ENCODE peak calls at places on chromosome 12, in six cellular contexts. A is heart left ventricle, L is AG04449, S is NB4, X is left ventricle myocardium inferior, U is heart right ventricle. R is an unnamed sample.

GRCh38 chr12:51951843-51952722 is 584 bp downstream of the ACVR1B start:
- DNase-seq in A (peak; percentile 68), L (no peak), S (peak; percentile 68), X (no peak), U (peak; percentile 36), R (no peak)

GRCh38 chr12:40224439-40225291 is at the start of gene LRRK2:
- DNase-seq in A (peak; percentile 93), L (no peak), S (peak; percentile 98), X (peak; percentile 88), U (peak; percentile 86), R (peak; percentile 76)

GRCh38 chr12:1706284-1707016 is 15.6 kb downstream of the ADIPOR2 start:
- DNase-seq in A (no peak), L (no peak), S (no peak), X (no peak), U (no peak), R (peak; percentile 39)

GRCh38 chr12:24743891-24744793 is 204.8 kb downstream of the BCAT1 start:
- DNase-seq in A (no peak), L (no peak), S (no peak), X (no peak), U (no peak), R (no peak)

GRCh38 chr12:100199347-100200136 is 1.1 kb upstream of the ACTR6 start:
- DNase-seq in A (peak; percentile 87), L (no peak), S (peak; percentile 85), X (peak; percentile 66), U (peak; percentile 41), R (peak; percentile 11)

GRCh38 chr12:130698106-130698505 is 18.0 kb downstream of the RIMBP2 start:
- DNase-seq in A (no peak), L (no peak), S (no peak), X (no peak), U (no peak), R (no peak)

GRCh38 chr12:124273630-124274029 is 21.3 kb upstream of the RFLNA start:
- DNase-seq in A (no peak), L (no peak), S (peak; percentile 91), X (no peak), U (no peak), R (peak; percentile 14)

GRCh38 chr12:49098035-49098451 is 3.4 kb upstream of the DHH start:
- DNase-seq in A (peak; percentile 60), L (no peak), S (peak; percentile 78), X (peak; percentile 25), U (no peak), R (peak; percentile 54)

GRCh38 chr12:57965766-57966165 is 24.4 kb downstream of the ATP23 start:
- DNase-seq in A (no peak), L (no peak), S (no peak), X (no peak), U (no peak), R (no peak)

GRCh38 chr12:4900327-4900726 is 9.4 kb upstream of the KCNA1 start:
- DNase-seq in A (no peak), L (peak; percentile 38), S (no peak), X (no peak), U (no peak), R (peak; percentile 49)

GRCh38 chr12:95548539-95549391 is 2.5 kb downstream of the USP44 start:
- DNase-seq in A (no peak), L (no peak), S (no peak), X (peak; percentile 64), U (peak; percentile 20), R (peak; percentile 21)

GRCh38 chr12:76201758-76202157 is 117.3 kb upstream of the NAP1L1 start:
- DNase-seq in A (no peak), L (no peak), S (no peak), X (no peak), U (no peak), R (no peak)

GRCh38 chr12:125025836-125026235 is 32.4 kb downstream of the BRI3BP start:
- DNase-seq in A (no peak), L (no peak), S (no peak), X (no peak), U (no peak), R (no peak)

DNA sequence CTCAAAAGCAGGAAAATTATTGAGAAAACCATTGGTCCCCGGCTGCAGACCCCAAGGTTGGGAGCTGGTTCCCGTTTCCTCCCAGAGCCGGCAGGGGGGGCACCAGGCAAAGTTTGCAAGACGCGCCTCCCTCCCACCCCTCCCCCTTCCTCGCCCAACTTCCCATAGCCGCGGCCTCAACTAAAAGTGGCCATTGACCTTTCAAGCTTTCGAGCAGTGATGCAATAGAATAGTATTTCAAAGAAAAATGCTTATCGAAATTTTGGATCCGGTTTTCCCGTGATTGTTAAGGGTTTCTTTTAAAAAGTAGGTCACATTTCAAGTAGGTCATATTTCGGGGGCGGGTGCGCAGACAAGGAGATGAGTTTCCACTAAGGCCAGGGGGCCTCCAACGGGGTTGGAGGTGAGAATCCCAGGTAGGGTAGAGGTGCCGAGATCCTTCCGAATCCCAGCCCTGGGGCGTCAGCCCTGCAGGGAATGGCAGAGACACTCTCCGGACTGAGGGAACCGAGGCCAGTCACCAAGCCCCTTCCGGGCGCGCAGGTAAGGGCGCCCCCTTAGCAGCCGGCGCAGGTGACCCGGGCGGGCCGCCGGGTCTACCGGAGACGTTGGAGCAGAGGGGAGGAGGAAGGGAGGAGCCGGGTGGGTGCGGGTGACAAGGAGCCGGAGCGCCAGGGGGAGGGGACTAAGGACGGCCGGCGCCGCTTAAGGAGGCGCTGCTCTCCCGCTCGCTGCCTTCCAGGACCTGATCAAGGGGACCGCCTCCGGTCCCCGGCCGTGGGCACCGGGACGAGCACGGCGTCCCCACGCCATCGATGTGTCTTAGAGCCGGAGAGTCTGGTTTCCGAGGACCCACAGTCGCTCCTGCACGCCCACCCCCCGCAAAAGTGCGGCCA is 2.6 kb upstream of the SOCS2 start:
- DNase-seq in A (peak; percentile 90), L (no peak), S (peak; percentile 96), X (peak; percentile 89), U (peak; percentile 93), R (peak; percentile 88)
- TF ChIP-seq CTCF in A (peak; percentile 86), L (peak; percentile 89), S (peak; percentile 90), X (peak; percentile 91), U (peak; percentile 91), R (peak; percentile 88)

DNA sequence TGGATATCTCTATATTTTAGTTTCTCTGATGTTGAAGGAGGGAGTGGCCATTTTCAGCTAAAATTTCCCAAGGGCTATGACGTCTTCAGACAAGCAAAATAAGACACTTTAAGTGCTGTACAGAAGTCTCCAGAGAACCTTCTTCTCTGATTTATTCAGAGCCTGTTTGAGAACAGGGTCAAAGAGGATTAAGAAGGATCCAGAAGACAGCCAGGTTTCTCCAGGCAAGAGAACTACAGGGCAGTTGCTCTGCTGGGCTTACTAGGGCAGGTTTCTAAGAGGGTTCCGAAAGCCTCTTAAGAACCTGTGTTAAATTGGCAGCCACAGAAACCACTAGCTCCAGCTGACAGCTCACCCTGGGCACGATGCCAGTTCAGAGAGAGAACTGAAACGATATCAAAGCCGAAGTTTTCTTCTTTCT is 1.2 kb downstream of the MGP start:
- DNase-seq in A (peak; percentile 80), L (peak; percentile 26), S (peak; percentile 63), X (peak; percentile 83), U (peak; percentile 89), R (peak; percentile 91)
- H3K4me3 ChIP-seq in A (peak overlapping the region; percentile 42), L (peak overlapping the region; percentile 13), S (no peak overlapping the region), X (peak overlapping the region; percentile 62), U (peak overlapping the region; percentile 42), R (peak overlapping the region; percentile 73)

DNA sequence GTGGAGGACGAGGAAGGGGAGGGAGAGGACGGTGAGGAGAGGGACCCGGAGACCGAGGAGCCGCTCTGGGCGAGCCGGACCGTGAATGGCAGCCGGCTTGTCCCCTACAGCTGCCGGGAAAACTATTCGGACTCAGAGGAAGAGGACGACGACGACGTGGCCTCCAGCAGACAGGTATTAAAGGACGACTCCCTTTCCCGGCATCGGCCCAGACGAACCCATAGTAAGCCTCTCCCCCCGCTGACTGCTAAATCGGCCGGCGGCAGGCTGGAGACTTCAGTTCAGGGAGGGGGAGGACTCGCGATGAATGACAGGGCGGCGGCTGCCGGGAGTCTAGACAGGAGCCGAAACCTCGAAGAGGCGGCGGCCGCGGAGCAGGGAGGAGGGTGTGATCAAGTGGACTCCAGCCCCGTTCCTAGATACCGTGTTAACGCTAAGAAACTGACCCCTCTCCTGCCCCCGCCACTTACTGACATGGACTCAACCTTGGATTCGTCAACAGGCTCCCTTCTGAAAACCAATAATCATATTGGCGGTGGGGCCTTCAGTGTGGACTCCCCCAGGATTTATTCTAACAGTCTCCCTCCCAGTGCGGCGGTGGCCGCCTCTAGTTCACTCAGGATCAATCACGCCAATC is 980 bp downstream of the LEMD3 start:
- DNase-seq in A (peak; percentile 88), L (no peak), S (peak; percentile 85), X (peak; percentile 64), U (peak; percentile 64), R (peak; percentile 43)
- TF ChIP-seq CTCF in A (no peak), L (no peak), S (no peak), X (no peak), U (no peak), R (no peak)

GRCh38 chr12:15732341-15733061 is 56.7 kb downstream of the EPS8 start:
- DNase-seq in A (no peak), L (no peak), S (no peak), X (no peak), U (no peak), R (peak; percentile 72)

GRCh38 chr12:15729097-15729496 is 60.1 kb downstream of the EPS8 start:
- DNase-seq in A (no peak), L (no peak), S (no peak), X (no peak), U (no peak), R (no peak)

GRCh38 chr12:15731940-15732339 is 57.2 kb downstream of the EPS8 start:
- DNase-seq in A (no peak), L (no peak), S (no peak), X (no peak), U (no peak), R (no peak)

GRCh38 chr12:15735837-15736615 is 53.2 kb downstream of the EPS8 start:
- DNase-seq in A (no peak), L (no peak), S (no peak), X (no peak), U (no peak), R (no peak)

GRCh38 chr12:15733136-15733535 is 56.1 kb downstream of the EPS8 start:
- DNase-seq in A (no peak), L (no peak), S (no peak), X (no peak), U (no peak), R (no peak)
- H3K4me3 ChIP-seq in A (no peak overlapping the region), L (no peak overlapping the region), S (no peak overlapping the region), X (no peak overlapping the region), U (no peak overlapping the region), R (no peak overlapping the region)

GRCh38 chr12:85642810-85643209 is 193.4 kb downstream of the RASSF9 start:
- DNase-seq in A (no peak), L (peak; percentile 40), S (peak; percentile 53), X (no peak), U (no peak), R (peak; percentile 51)
- TF ChIP-seq CTCF in A (no peak), L (peak; percentile 33), S (no peak), X (no peak), U (no peak), R (peak; percentile 29)

GRCh38 chr12:69433653-69434052 is 36.5 kb upstream of the FRS2 start:
- DNase-seq in A (no peak), L (no peak), S (no peak), X (no peak), U (no peak), R (no peak)

GRCh38 chr12:69428351-69429048 is 41.7 kb upstream of the FRS2 start:
- DNase-seq in A (no peak), L (no peak), S (no peak), X (no peak), U (no peak), R (peak; percentile 38)

GRCh38 chr12:69435644-69436043 is 34.5 kb upstream of the FRS2 start:
- DNase-seq in A (no peak), L (no peak), S (no peak), X (no peak), U (no peak), R (peak; percentile 90)

GRCh38 chr12:69431604-69432222 is 38.5 kb upstream of the FRS2 start:
- DNase-seq in A (no peak), L (no peak), S (no peak), X (no peak), U (no peak), R (no peak)

GRCh38 chr12:69430942-69431603 is 39.1 kb upstream of the FRS2 start:
- DNase-seq in A (no peak), L (no peak), S (no peak), X (peak; percentile 40), U (peak; percentile 46), R (no peak)
- H3K4me3 ChIP-seq in A (no peak overlapping the region), L (no peak overlapping the region), S (no peak overlapping the region), X (peak overlapping the region; percentile 31), U (no peak overlapping the region), R (no peak overlapping the region)